ENCODE peak calls at places on chromosome 19, in eight cellular contexts. M, I, R, P, W, E, T and C are unnamed samples. For H3K9me3, the result is how much of the 10 kb centered on the place peaks cover.

GRCh38 chr19:53308339-53308811 is 25.2 kb upstream of the ZNF845 start:
- DNase-seq in M (no peak), I (no peak), R (peak), P (peak), T (peak), W (peak), E (peak), C (no peak)

GRCh38 chr19:42253245-42254082 is 1.5 kb downstream of the ERF start:
- DNase-seq in E (peak), I (no peak), T (peak), P (peak), M (no peak), W (peak), R (peak), C (peak)

GRCh38 chr19:49336482-49337266 is 1.5 kb downstream of the CD37 start:
- DNase-seq in W (peak), E (no peak), P (no peak), I (no peak), M (no peak), T (no peak), R (no peak), C (no peak)

GRCh38 chr19:9295411-9295849 is 14.2 kb downstream of the ZNF699 start:
- DNase-seq in M (no peak), T (no peak), I (no peak), W (no peak), E (no peak), P (no peak), R (no peak), C (no peak)

GRCh38 chr19:49403404-49404187 is 15.5 kb downstream of the KASH5 start:
- DNase-seq in M (no peak), P (no peak), R (peak), E (peak), W (no peak), T (no peak), I (no peak), C (no peak)

GRCh38 chr19:21202865-21203494 is 61.1 kb downstream of the ZNF431 start:
- DNase-seq in T (peak), I (no peak), E (peak), W (no peak), P (no peak), R (peak), M (no peak), C (no peak)

GRCh38 chr19:6838062-6838655 is 49.2 kb upstream of the ADGRE1 start:
- DNase-seq in I (no peak), E (no peak), P (no peak), T (no peak), W (no peak), M (no peak), R (no peak), C (no peak)

GRCh38 chr19:30158893-30159245 is 213.3 kb upstream of the ZNF536 start:
- DNase-seq in M (no peak), R (no peak), P (no peak), W (no peak), I (no peak), T (no peak), E (no peak), C (no peak)

GRCh38 chr19:39986643-39987042 is 10.2 kb upstream of the ZNF546 start:
- DNase-seq in R (no peak), M (no peak), W (no peak), I (no peak), P (no peak), T (no peak), E (no peak), C (no peak)

GRCh38 chr19:18091217-18091608 is 4.5 kb upstream of the IL12RB1 start:
- DNase-seq in E (no peak), W (no peak), T (no peak), I (peak), P (no peak), M (no peak), R (no peak), C (peak)

GRCh38 chr19:6822311-6822670 is 49.8 kb downstream of the VAV1 start:
- DNase-seq in R (no peak), I (no peak), M (no peak), T (no peak), P (no peak), W (peak), E (no peak), C (no peak)

GRCh38 chr19:12834976-12835757 is 788 bp upstream of the RTBDN start:
- DNase-seq in R (peak), E (peak), T (peak), W (no peak), P (peak), M (no peak), I (no peak), C (peak)

GRCh38 chr19:40416918-40417713 is 3.9 kb upstream of the PRX start:
- DNase-seq in M (no peak), I (no peak), T (peak), W (no peak), R (peak), P (no peak), E (no peak), C (peak)

GRCh38 chr19:31351212-31352193 is 2.3 kb upstream of the TSHZ3 start:
- DNase-seq in W (peak), P (peak), T (peak), E (peak), I (no peak), M (no peak), R (peak), C (peak)

GRCh38 chr19:16200038-16200775 is 2.5 kb downstream of the AP1M1 start:
- DNase-seq in I (peak), P (no peak), T (peak), E (no peak), R (peak), M (no peak), W (peak), C (no peak)

GRCh38 chr19:42396248-42396541 is 6.1 kb upstream of the CNFN start:
- DNase-seq in W (no peak), E (no peak), P (no peak), T (no peak), R (peak), I (no peak), M (no peak), C (no peak)

GRCh38 chr19:3575260-3575741 is 2.6 kb downstream of the HMG20B start:
- DNase-seq in P (no peak), T (no peak), I (no peak), W (no peak), E (peak), R (peak), M (no peak), C (no peak)

GRCh38 chr19:33438987-33439781 is 65.7 kb downstream of the CEBPG start:
- DNase-seq in T (no peak), I (no peak), R (peak), M (peak), W (peak), E (no peak), P (no peak), C (no peak)

GRCh38 chr19:48400018-48400742 is 6.7 kb downstream of the GRIN2D start:
- DNase-seq in I (no peak), M (no peak), E (peak), P (peak), T (peak), R (peak), W (peak), C (peak)

GRCh38 chr19:4732680-4733114 is 9.1 kb upstream of the DPP9 start:
- DNase-seq in T (peak), P (no peak), I (no peak), M (no peak), E (peak), W (no peak), R (peak), C (no peak)

GRCh38 chr19:46728693-46729339 is 11.9 kb upstream of the PRKD2 start:
- DNase-seq in W (peak), R (peak), P (peak), M (no peak), T (peak), E (peak), I (no peak), C (peak)

GRCh38 chr19:56080669-56081401 is 40.3 kb downstream of the ZNF787 start:
- DNase-seq in I (no peak), M (no peak), P (peak), T (peak), R (peak), E (peak), W (peak), C (peak)

GRCh38 chr19:47006496-47006895 is 13.1 kb upstream of the NPAS1 start:
- DNase-seq in I (no peak), T (no peak), R (peak), M (no peak), E (no peak), P (no peak), W (no peak), C (no peak)

GRCh38 chr19:3897936-3898335 is 17.5 kb downstream of the ATCAY start:
- DNase-seq in T (no peak), I (no peak), R (no peak), P (no peak), M (no peak), W (no peak), E (no peak), C (no peak)

GRCh38 chr19:41296323-41296935 is 13.5 kb upstream of the CCDC97 start:
- DNase-seq in W (no peak), M (no peak), E (no peak), P (no peak), I (no peak), T (no peak), R (no peak), C (no peak)

GRCh38 chr19:41821003-41821735 is 23.3 kb downstream of the LYPD4 start:
- DNase-seq in T (peak), M (no peak), R (no peak), W (peak), E (peak), P (no peak), I (no peak), C (no peak)

GRCh38 chr19:30136591-30136990 is 194.6 kb downstream of the URI1 start:
- DNase-seq in R (no peak), I (no peak), W (no peak), T (peak), P (no peak), E (no peak), M (no peak), C (no peak)

GRCh38 chr19:34173145-34173956 is 1.0 kb downstream of the LSM14A start:
- DNase-seq in M (no peak), P (no peak), R (peak), W (no peak), T (peak), I (no peak), E (peak), C (no peak)

GRCh38 chr19:5292843-5293606 is 47.6 kb downstream of the PTPRS start:
- DNase-seq in W (peak), M (no peak), I (peak), T (peak), R (peak), P (peak), E (peak), C (peak)

GRCh38 chr19:41323023-41323422 is 13.1 kb downstream of the CCDC97 start:
- DNase-seq in P (no peak), I (no peak), M (no peak), T (peak), R (peak), W (no peak), E (no peak), C (peak)

GRCh38 chr19:6458695-6459355 is 767 bp downstream of the SLC25A23 start:
- DNase-seq in I (no peak), W (no peak), E (peak), P (peak), R (peak), T (peak), M (no peak), C (no peak)

GRCh38 chr19:6270822-6271221 is 9.0 kb downstream of the MLLT1 start:
- DNase-seq in P (no peak), I (no peak), R (peak), T (no peak), E (no peak), M (no peak), W (no peak), C (no peak)

GRCh38 chr19:4015705-4016402 is 8.3 kb downstream of the PIAS4 start:
- DNase-seq in P (peak), I (no peak), E (no peak), R (peak), M (no peak), W (no peak), T (no peak), C (no peak)

DNA sequence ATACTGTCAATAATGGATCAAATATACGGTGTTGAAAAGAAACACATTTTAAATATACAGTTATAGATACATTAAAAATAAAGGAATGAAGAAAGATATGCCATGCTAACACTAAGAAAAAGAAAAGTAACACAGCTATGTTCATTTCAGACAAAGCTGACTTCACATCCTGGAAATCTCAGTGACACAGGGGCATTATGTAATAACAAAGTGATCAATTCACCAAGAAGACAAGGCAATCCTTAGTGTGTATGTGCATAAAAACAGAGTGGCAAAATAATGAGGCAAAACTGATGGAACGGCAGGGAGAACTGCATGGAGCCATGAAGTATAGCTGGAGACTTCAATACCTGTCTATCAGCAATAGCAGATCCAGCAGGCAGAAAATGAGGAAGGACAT is 13.1 kb downstream of the ZNF14 start:
- DNase-seq in R (no peak), E (no peak), T (no peak), P (no peak), I (no peak), M (no peak), W (no peak), C (no peak)
- H3K9me3 ChIP-seq in R (under half), E (half or more), T (under half), P (under half), I (under half), M (under half), W (under half), C (under half)

DNA sequence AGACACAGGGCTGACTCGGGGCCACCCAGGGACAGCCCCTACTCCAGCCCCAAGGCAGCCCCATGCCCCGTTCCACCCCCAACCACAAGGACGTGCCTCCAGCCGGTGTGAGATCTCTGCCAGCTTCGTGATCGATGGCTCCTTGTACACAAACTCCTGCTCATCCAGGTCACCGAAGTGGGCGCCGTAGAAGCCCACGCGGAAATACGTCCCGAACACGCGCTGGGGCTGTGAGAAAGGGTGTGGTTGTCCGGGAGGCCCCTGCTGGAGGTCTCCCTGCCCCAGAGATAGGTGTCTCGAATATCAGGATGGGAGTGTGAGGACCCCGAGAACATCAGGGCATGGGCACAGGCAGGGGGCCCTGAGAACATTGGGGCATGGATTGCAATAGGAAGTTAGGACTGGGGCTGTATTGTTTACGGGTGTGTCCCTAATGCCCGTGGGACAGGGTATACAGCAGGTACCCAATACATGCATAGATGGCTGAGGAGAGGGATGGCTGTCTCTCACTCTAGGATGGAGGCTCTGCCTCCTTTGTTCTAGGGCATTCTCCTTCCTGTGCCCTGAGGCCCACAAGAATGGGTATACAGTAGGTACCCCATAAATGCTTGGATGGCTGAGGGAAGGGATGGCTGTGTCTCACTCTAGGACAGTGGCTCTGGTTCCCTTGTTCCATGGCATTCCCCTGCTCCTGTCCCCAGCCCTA is 5.3 kb upstream of the KANK2 start:
- DNase-seq in R (peak), P (no peak), E (no peak), I (no peak), W (no peak), T (no peak), M (no peak), C (no peak)
- H3K27ac ChIP-seq in R (peak), P (no peak), E (no peak), I (peak), W (peak), T (peak), M (no peak), C (peak)

DNA sequence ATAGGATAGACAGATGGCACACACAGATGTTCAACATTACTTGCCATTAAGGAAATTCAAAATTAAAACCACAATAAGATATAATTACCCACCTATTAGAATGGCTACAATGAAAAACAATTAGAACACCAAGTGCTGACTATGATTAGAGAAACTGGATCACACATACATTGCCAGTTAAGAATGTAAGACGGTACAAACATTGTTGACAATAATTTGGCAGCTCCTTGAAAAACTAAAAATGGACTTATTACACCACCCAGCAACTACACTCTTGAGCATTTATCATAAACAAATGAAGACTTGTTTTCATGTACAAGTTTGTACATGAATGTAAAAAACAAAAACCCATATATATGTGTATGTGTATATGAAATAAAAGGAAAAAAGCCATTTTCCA is 13.7 kb downstream of the ZNF461 start:
- DNase-seq in I (no peak), T (no peak), M (no peak), E (no peak), R (no peak), P (no peak), W (no peak), C (no peak)
- H3K9me3 ChIP-seq in I (under half), T (under half), M (under half), E (under half), R (under half), P (under half), W (under half), C (under half)

GRCh38 chr19:35753634-35754364 is 3.0 kb downstream of the HSPB6 start:
- DNase-seq in P (no peak), M (peak), E (no peak), W (peak), R (peak), I (no peak), T (no peak), C (no peak)
- H3K27ac ChIP-seq in P (no peak), M (no peak), E (no peak), W (peak), R (no peak), I (peak), T (no peak), C (peak)

GRCh38 chr19:8095354-8095886 is 42.9 kb downstream of the CCL25 start:
- DNase-seq in M (no peak), P (no peak), T (no peak), R (no peak), I (no peak), E (no peak), W (no peak), C (no peak)
- H3K9me3 ChIP-seq in M (under half), P (under half), T (under half), R (under half), I (under half), E (under half), W (under half), C (under half)

GRCh38 chr19:1245884-1246816 is 2.2 kb upstream of the MIDN start:
- DNase-seq in W (no peak), E (peak), M (no peak), P (peak), I (peak), R (no peak), T (no peak), C (peak)
- H3K27ac ChIP-seq in W (peak), E (no peak), M (peak), P (peak), I (peak), R (no peak), T (no peak), C (peak)

GRCh38 chr19:58046856-58047255 is 12.2 kb upstream of the ZNF135 start:
- DNase-seq in I (no peak), M (no peak), E (no peak), R (peak), P (no peak), W (no peak), T (no peak), C (no peak)
- H3K9me3 ChIP-seq in I (under half), M (under half), E (under half), R (under half), P (under half), W (under half), T (under half), C (half or more)